ENCODE peak calls at places on chromosomes 11 and 22, in nine cellular contexts. N is colonic mucosa, A is HCT116, Y is dorsolateral prefrontal cortex, Q is neural crest cell, L is GM12864, I is neural progenitor cell, M is body of pancreas, D is ascending aorta. T is an unnamed sample.

GRCh38 chr11:130124096-130124495 is 35.5 kb upstream of the ST14 start:
- DNase-seq in N (no peak), A (peak), Y (no peak), Q (no peak), L (no peak), I (no peak), M (no peak), D (peak), T (no peak)

GRCh38 chr22:43345761-43346261 is 2.6 kb upstream of the SCUBE1 start:
- DNase-seq in N (no peak), A (no peak), Y (no peak), Q (no peak), L (peak), I (no peak), M (no peak), D (no peak), T (no peak)

GRCh38 chr22:35452351-35452781 is 52.4 kb downstream of the MCM5 start:
- DNase-seq in N (peak), A (no peak), Y (no peak), Q (no peak), L (no peak), I (no peak), M (no peak), D (no peak), T (no peak)

GRCh38 chr11:90788956-90789355 is 566.1 kb upstream of the CHORDC1 start:
- DNase-seq in N (no peak), A (no peak), Y (no peak), Q (no peak), L (no peak), I (no peak), M (no peak), D (no peak), T (no peak)

GRCh38 chr11:33716236-33716635 is 15.6 kb upstream of the C11orf91 start:
- DNase-seq in N (no peak), A (no peak), Y (no peak), Q (no peak), L (no peak), I (no peak), M (no peak), D (no peak), T (no peak)

GRCh38 chr11:43947003-43947500 is 4.6 kb downstream of the C11orf96 start:
- DNase-seq in N (no peak), A (peak), Y (no peak), Q (no peak), L (no peak), I (peak), M (no peak), D (peak), T (no peak)

GRCh38 chr22:42285604-42286003 is 15.2 kb upstream of the TCF20 start:
- DNase-seq in N (no peak), A (no peak), Y (no peak), Q (no peak), L (no peak), I (no peak), M (no peak), D (no peak), T (no peak)

GRCh38 chr11:41533761-41534160 is 74.3 kb upstream of the LRRC4C start:
- DNase-seq in N (no peak), A (no peak), Y (no peak), Q (no peak), L (no peak), I (no peak), M (no peak), D (no peak), T (peak)

GRCh38 chr11:14253878-14254277 is 105.1 kb downstream of the RRAS2 start:
- DNase-seq in N (no peak), A (no peak), Y (no peak), Q (no peak), L (no peak), I (no peak), M (no peak), D (no peak), T (no peak)

GRCh38 chr22:32745251-32745995 is 56.1 kb upstream of the TIMP3 start:
- DNase-seq in N (peak), A (peak), Y (no peak), Q (no peak), L (no peak), I (peak), M (no peak), D (no peak), T (peak)

GRCh38 chr11:72573380-72573949 is 100.8 kb downstream of the PDE2A start:
- DNase-seq in N (no peak), A (peak), Y (peak), Q (peak), L (no peak), I (peak), M (peak), D (no peak), T (no peak)

GRCh38 chr22:45204241-45204640 is 36.5 kb downstream of the KIAA0930 start:
- DNase-seq in N (no peak), A (no peak), Y (no peak), Q (no peak), L (no peak), I (no peak), M (no peak), D (no peak), T (no peak)

GRCh38 chr11:95067828-95068244 is 1.1 kb downstream of the SRSF8 start:
- DNase-seq in N (peak), A (no peak), Y (no peak), Q (no peak), L (no peak), I (no peak), M (no peak), D (no peak), T (no peak)

GRCh38 chr11:72614381-72614780 is 59.8 kb downstream of the PDE2A start:
- DNase-seq in N (no peak), A (no peak), Y (no peak), Q (no peak), L (no peak), I (no peak), M (no peak), D (no peak), T (no peak)

DNA sequence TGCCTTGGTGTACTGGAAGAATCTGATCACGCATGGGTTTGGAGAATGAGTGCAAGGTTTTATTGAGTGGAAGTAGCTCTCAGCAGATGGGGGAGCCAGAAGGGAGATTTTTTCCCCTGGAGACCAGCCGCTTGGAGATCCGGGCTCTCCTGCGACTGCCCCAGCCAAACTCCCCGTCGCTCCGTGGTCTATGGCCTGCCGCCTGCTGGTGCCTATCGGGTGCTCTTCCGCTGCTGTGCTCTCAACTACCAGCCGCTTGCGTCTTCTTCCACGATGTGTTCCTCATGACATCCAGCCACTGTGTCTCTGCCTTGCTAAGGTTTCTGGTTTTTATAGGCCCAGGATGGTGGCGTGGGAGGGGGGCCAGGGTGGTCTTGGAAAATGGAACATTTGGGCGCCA is 145.6 kb upstream of the UBASH3B start:
- DNase-seq in N (no peak), A (no peak), Y (no peak), Q (no peak), L (no peak), I (no peak), M (no peak), D (no peak), T (no peak)
- TF ChIP-seq CTCF in N (no peak), A (no peak), Y (no peak), Q (no peak), L (no peak), I (no peak), M (no peak), D (no peak), T (no peak)

GRCh38 chr11:451738-452137 is 1.7 kb downstream of the PTDSS2 start:
- DNase-seq in N (no peak), A (no peak), Y (no peak), Q (no peak), L (no peak), I (no peak), M (no peak), D (no peak), T (no peak)

GRCh38 chr11:449889-450808 is at the start of gene PTDSS2:
- DNase-seq in N (peak), A (peak), Y (peak), Q (peak), L (peak), I (peak), M (peak), D (peak), T (peak)

GRCh38 chr11:452916-453527 is 2.9 kb downstream of the PTDSS2 start:
- DNase-seq in N (no peak), A (no peak), Y (no peak), Q (no peak), L (no peak), I (no peak), M (no peak), D (no peak), T (no peak)

GRCh38 chr11:452203-452744 is 2.2 kb downstream of the PTDSS2 start:
- DNase-seq in N (no peak), A (no peak), Y (no peak), Q (no peak), L (no peak), I (no peak), M (no peak), D (no peak), T (no peak)

DNA sequence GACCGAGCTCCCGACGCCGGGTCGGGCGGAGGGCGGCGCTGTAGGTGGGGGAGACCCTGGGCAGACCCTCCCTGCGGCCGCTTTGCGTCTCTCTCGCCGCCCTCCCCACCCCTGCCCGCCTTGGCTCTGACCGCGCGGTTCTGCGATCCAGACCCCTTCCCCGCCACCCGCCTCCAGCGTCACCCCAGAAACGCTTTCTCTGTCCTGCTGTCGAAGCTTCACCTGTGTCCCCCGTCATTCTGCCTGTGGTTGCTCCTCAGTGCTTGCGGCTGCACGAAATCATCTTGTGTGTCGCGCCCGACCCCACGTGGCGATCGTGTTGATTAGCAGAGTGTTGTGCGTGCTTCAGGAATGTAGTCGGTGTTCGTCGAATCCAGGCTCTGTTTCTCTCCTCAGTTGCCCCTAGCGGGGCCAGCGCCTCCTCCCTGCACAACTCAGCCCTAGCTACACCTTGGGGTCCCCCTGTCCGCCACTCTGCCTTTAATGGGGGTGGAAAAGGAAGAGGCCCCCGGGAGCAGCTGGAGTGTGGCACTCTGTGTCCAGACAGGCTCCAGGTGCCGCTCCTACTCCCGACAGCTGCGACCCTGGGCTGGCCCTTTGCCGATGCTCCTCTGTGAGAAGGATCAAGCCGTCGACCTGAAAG is 851 bp downstream of the PTDSS2 start:
- DNase-seq in N (peak), A (peak), Y (peak), Q (peak), L (peak), I (peak), M (peak), D (peak), T (peak)
- TF ChIP-seq CTCF in N (no peak), A (peak), Y (no peak), Q (peak), L (peak), I (peak), M (no peak), D (no peak), T (no peak)

DNA sequence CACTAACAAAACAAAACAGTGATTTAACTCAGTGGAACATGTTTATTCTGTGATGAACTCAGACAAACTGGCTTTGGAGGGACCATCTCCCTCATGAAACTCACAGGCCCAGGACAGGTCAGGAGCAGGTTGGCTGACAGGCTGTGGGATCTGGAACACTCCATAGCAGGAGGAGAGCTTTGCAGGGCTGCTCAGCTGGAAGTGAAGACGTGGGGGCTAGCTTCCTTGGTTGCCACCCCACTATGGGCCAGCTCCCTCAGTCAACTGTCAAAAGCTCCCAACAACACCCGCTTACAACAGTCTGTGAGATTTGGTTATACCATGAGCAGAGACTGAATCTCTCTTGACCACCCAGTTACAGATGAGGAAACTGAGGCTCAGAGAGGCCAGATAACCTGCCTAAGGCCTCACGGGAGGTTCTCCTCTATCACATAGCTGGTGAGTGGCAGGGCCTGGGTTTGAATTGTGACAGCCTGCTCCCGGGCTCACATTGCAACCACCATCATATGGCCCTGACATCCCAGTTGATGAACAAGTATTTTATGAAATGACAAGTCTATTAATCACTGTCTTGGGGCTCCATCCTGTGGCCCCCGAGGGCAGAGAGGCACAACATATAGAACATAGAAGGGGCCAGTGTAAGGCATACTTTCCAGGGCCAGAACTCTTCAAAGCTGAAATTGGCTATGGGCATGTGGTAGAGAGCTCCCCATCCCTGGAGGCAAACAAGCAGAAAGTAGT is 473.4 kb downstream of the MN1 start:
- DNase-seq in N (no peak), A (no peak), Y (no peak), Q (no peak), L (no peak), I (no peak), M (no peak), D (no peak), T (no peak)
- TF ChIP-seq CTCF in N (no peak), A (no peak), Y (no peak), Q (no peak), L (no peak), I (no peak), M (no peak), D (no peak), T (no peak)

DNA sequence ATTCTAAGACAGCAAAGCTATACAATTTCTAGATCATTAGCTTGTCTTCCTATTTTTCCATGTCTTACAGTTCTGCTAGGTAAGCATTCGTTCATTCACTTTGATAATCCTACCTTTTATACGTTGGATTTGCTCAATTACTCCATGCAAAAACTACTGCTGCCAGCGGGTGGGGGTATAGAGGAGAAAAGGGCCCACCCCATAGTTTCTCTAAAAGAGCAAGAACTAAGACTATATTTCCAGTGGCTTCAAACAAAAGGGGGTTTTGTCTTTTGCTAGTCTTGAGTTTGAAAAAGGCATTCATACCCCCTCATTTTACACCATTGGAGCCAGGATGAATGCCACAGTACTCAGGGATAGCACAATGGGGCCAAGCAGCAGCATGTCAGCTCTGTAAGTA is 155.7 kb downstream of the WT1 start:
- DNase-seq in N (no peak), A (no peak), Y (no peak), Q (no peak), L (no peak), I (peak), M (no peak), D (no peak), T (no peak)
- TF ChIP-seq CTCF in N (no peak), A (peak), Y (no peak), Q (peak), L (no peak), I (peak), M (no peak), D (no peak), T (no peak)

GRCh38 chr11:69240332-69241074 is 53.5 kb upstream of the MYEOV start:
- DNase-seq in N (peak), A (peak), Y (no peak), Q (no peak), L (no peak), I (peak), M (peak), D (no peak), T (peak)
- TF ChIP-seq CTCF in N (peak), A (peak), Y (no peak), Q (peak), L (peak), I (peak), M (peak), D (no peak), T (no peak)

DNA sequence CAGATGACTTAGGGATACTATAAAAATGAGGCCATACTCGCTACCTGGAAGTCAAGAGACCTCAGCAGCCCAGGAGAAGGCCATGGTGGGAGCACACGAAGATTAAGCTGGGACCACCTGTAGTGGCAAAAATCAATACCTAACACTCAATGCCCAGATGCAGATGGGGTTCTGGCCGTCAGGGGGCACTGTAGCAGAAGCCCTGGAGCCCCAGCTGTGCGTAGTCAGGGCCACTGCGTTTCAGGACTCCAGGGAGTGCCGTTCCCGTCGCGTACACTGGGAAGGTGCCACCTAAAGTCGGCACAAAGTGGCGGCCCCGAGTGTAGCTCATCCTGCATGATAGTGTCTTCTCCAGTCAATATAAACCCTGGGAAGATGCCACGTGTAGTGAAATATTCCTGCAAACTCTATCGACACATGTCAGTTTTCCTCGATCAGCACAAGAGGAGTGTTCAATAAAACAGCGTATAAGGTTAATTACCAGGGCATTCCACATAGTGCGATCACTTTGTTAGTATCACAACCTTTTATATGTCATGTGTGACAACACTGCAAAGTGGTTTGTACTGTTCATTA is 123.7 kb upstream of the NTM start:
- DNase-seq in N (peak), A (no peak), Y (peak), Q (peak), L (no peak), I (peak), M (peak), D (no peak), T (no peak)
- TF ChIP-seq CTCF in N (peak), A (peak), Y (peak), Q (peak), L (peak), I (peak), M (peak), D (no peak), T (no peak)